ENCODE peak calls at places on chromosomes 2 and 18, in six cellular contexts. One of them, this sample, is unnamed.

GRCh38 chr2:150228936-150229335 is 258.5 kb downstream of the RND3 start:
- DNase-seq in PC-9: no peak
- DNase-seq in tibial nerve: no peak
- DNase-seq in GM18507: no peak
- DNase-seq in PC-3: peak
- DNase-seq in substantia nigra: no peak
- DNase-seq in this sample: no peak

GRCh38 chr2:182173944-182174622 is 188.4 kb downstream of the PPP1R1C start:
- DNase-seq in PC-9: no peak
- DNase-seq in PC-3: no peak
- DNase-seq in GM18507: no peak
- DNase-seq in tibial nerve: no peak
- DNase-seq in substantia nigra: no peak
- DNase-seq in this sample: no peak

GRCh38 chr18:44548291-44549221 is 132.1 kb upstream of the SETBP1 start:
- DNase-seq in tibial nerve: no peak
- DNase-seq in PC-3: no peak
- DNase-seq in substantia nigra: no peak
- DNase-seq in GM18507: no peak
- DNase-seq in PC-9: no peak
- DNase-seq in this sample: peak

GRCh38 chr2:175234153-175234552 is 52.6 kb upstream of the ATP5MC3 start:
- DNase-seq in tibial nerve: no peak
- DNase-seq in GM18507: no peak
- DNase-seq in PC-3: no peak
- DNase-seq in PC-9: no peak
- DNase-seq in substantia nigra: no peak
- DNase-seq in this sample: peak

GRCh38 chr2:107374261-107374660 is 452.4 kb upstream of the RGPD4 start:
- DNase-seq in GM18507: no peak
- DNase-seq in PC-9: no peak
- DNase-seq in substantia nigra: no peak
- DNase-seq in tibial nerve: no peak
- DNase-seq in PC-3: no peak
- DNase-seq in this sample: no peak

GRCh38 chr2:187461294-187462261 is 13.5 kb upstream of the CALCRL start:
- DNase-seq in substantia nigra: no peak
- DNase-seq in GM18507: no peak
- DNase-seq in PC-3: no peak
- DNase-seq in tibial nerve: no peak
- DNase-seq in PC-9: no peak
- DNase-seq in this sample: no peak

GRCh38 chr2:41913311-41913710 is 134.5 kb upstream of the PKDCC start:
- DNase-seq in tibial nerve: no peak
- DNase-seq in substantia nigra: no peak
- DNase-seq in PC-9: no peak
- DNase-seq in GM18507: no peak
- DNase-seq in PC-3: no peak
- DNase-seq in this sample: no peak

GRCh38 chr2:109514857-109515256 is 98.9 kb downstream of the SEPTIN10 start:
- DNase-seq in GM18507: no peak
- DNase-seq in PC-9: no peak
- DNase-seq in tibial nerve: no peak
- DNase-seq in PC-3: no peak
- DNase-seq in substantia nigra: no peak
- DNase-seq in this sample: no peak

GRCh38 chr2:156455366-156455975 is 19.3 kb downstream of the GPD2 start:
- DNase-seq in PC-9: no peak
- DNase-seq in PC-3: peak
- DNase-seq in tibial nerve: no peak
- DNase-seq in substantia nigra: no peak
- DNase-seq in GM18507: no peak
- DNase-seq in this sample: no peak

GRCh38 chr18:77059294-77059916 is 73.2 kb downstream of the MBP start:
- DNase-seq in substantia nigra: no peak
- DNase-seq in tibial nerve: no peak
- DNase-seq in PC-3: peak
- DNase-seq in GM18507: no peak
- DNase-seq in PC-9: peak
- DNase-seq in this sample: peak

GRCh38 chr2:104863585-104864279 is 9.8 kb downstream of the POU3F3 start:
- DNase-seq in tibial nerve: no peak
- DNase-seq in substantia nigra: no peak
- DNase-seq in PC-9: no peak
- DNase-seq in PC-3: no peak
- DNase-seq in GM18507: no peak
- DNase-seq in this sample: no peak

GRCh38 chr2:179455824-179456223 is 191.2 kb upstream of the SESTD1 start:
- DNase-seq in tibial nerve: no peak
- DNase-seq in PC-3: peak
- DNase-seq in PC-9: no peak
- DNase-seq in substantia nigra: no peak
- DNase-seq in GM18507: no peak
- DNase-seq in this sample: no peak

GRCh38 chr2:6069354-6069753 is 377.2 kb downstream of the SOX11 start:
- DNase-seq in GM18507: no peak
- DNase-seq in substantia nigra: no peak
- DNase-seq in tibial nerve: no peak
- DNase-seq in PC-3: no peak
- DNase-seq in PC-9: no peak
- DNase-seq in this sample: peak

GRCh38 chr18:48476550-48476917 is 62.3 kb upstream of the CTIF start:
- DNase-seq in tibial nerve: no peak
- DNase-seq in GM18507: no peak
- DNase-seq in PC-3: no peak
- DNase-seq in PC-9: no peak
- DNase-seq in substantia nigra: no peak
- DNase-seq in this sample: no peak

GRCh38 chr2:239215136-239215925 is 185.5 kb downstream of the HDAC4 start:
- DNase-seq in GM18507: no peak
- DNase-seq in PC-3: no peak
- DNase-seq in substantia nigra: no peak
- DNase-seq in PC-9: no peak
- DNase-seq in tibial nerve: no peak
- DNase-seq in this sample: no peak

GRCh38 chr2:21217421-21217820 is 93.7 kb downstream of the TDRD15 start:
- DNase-seq in GM18507: no peak
- DNase-seq in PC-3: no peak
- DNase-seq in PC-9: no peak
- DNase-seq in substantia nigra: no peak
- DNase-seq in tibial nerve: no peak
- DNase-seq in this sample: no peak

GRCh38 chr2:102301867-102302362 is 9.4 kb upstream of the IL1RL1 start:
- DNase-seq in substantia nigra: no peak
- DNase-seq in tibial nerve: no peak
- DNase-seq in PC-3: peak
- DNase-seq in PC-9: no peak
- DNase-seq in GM18507: no peak
- DNase-seq in this sample: peak

GRCh38 chr2:133641497-133641896 is 73.2 kb upstream of the NCKAP5 start:
- DNase-seq in PC-9: peak
- DNase-seq in tibial nerve: no peak
- DNase-seq in substantia nigra: peak
- DNase-seq in GM18507: no peak
- DNase-seq in PC-3: peak
- DNase-seq in this sample: peak

GRCh38 chr2:65315042-65315441 is 87.4 kb downstream of the ACTR2 start:
- DNase-seq in PC-9: no peak
- DNase-seq in tibial nerve: no peak
- DNase-seq in substantia nigra: no peak
- DNase-seq in GM18507: no peak
- DNase-seq in PC-3: peak
- DNase-seq in this sample: no peak

GRCh38 chr2:10452334-10452733 is 4.2 kb upstream of the ODC1 start:
- DNase-seq in PC-3: peak
- DNase-seq in tibial nerve: no peak
- DNase-seq in PC-9: peak
- DNase-seq in substantia nigra: no peak
- DNase-seq in GM18507: no peak
- DNase-seq in this sample: no peak

GRCh38 chr2:37776487-37776886 is 105.0 kb upstream of the CDC42EP3 start:
- DNase-seq in PC-3: peak
- DNase-seq in substantia nigra: no peak
- DNase-seq in PC-9: peak
- DNase-seq in GM18507: no peak
- DNase-seq in tibial nerve: no peak
- DNase-seq in this sample: no peak